ENCODE peak calls at places on chromosomes 6 and 20, in four cellular contexts. One of them, this sample, is unnamed.

GRCh38 chr20:37776049-37776448 is 82.2 kb downstream of the CTNNBL1 start:
- DNase-seq in GM12891: no peak
- DNase-seq in GM12878: no peak
- DNase-seq in K562: no peak
- DNase-seq in this sample: no peak

GRCh38 chr6:106163446-106163965 is 77.4 kb downstream of the PRDM1 start:
- DNase-seq in GM12891: no peak
- DNase-seq in GM12878: peak
- DNase-seq in K562: no peak
- DNase-seq in this sample: peak

GRCh38 chr6:125444234-125444949 is 142.6 kb upstream of the HDDC2 start:
- DNase-seq in GM12891: no peak
- DNase-seq in GM12878: no peak
- DNase-seq in K562: no peak
- DNase-seq in this sample: no peak

GRCh38 chr6:52609968-52610367 is 33.1 kb upstream of the TRAM2 start:
- DNase-seq in GM12891: no peak
- DNase-seq in GM12878: no peak
- DNase-seq in K562: no peak
- DNase-seq in this sample: no peak

GRCh38 chr6:69802995-69803394 is 6.2 kb upstream of the LMBRD1 start:
- DNase-seq in GM12891: no peak
- DNase-seq in GM12878: no peak
- DNase-seq in K562: no peak
- DNase-seq in this sample: no peak

GRCh38 chr20:10511507-10512231 is 76.6 kb downstream of the SLX4IP start:
- DNase-seq in GM12891: peak
- DNase-seq in GM12878: peak
- DNase-seq in K562: peak
- DNase-seq in this sample: peak

GRCh38 chr6:109397020-109397419 is 14.8 kb upstream of the CD164 start:
- DNase-seq in GM12891: no peak
- DNase-seq in GM12878: no peak
- DNase-seq in K562: no peak
- DNase-seq in this sample: peak

GRCh38 chr6:73309784-73310502 is 44.1 kb downstream of the DPPA5 start:
- DNase-seq in GM12891: peak
- DNase-seq in GM12878: no peak
- DNase-seq in K562: peak
- DNase-seq in this sample: peak

GRCh38 chr6:21098744-21099143 is 494.8 kb upstream of the SOX4 start:
- DNase-seq in GM12891: no peak
- DNase-seq in GM12878: no peak
- DNase-seq in K562: no peak
- DNase-seq in this sample: no peak

GRCh38 chr6:42199106-42199981 is 4.6 kb upstream of the GUCA1B start:
- DNase-seq in GM12891: no peak
- DNase-seq in GM12878: no peak
- DNase-seq in K562: peak
- DNase-seq in this sample: no peak

GRCh38 chr6:16236648-16237199 is 1.7 kb upstream of the GMPR start:
- DNase-seq in GM12891: no peak
- DNase-seq in GM12878: peak
- DNase-seq in K562: peak
- DNase-seq in this sample: no peak

GRCh38 chr6:2940010-2940850 is 31.1 kb downstream of the SERPINB6 start:
- DNase-seq in GM12891: peak
- DNase-seq in GM12878: peak
- DNase-seq in K562: no peak
- DNase-seq in this sample: peak

GRCh38 chr6:39804666-39805065 is 12.5 kb downstream of the DAAM2 start:
- DNase-seq in GM12891: no peak
- DNase-seq in GM12878: no peak
- DNase-seq in K562: no peak
- DNase-seq in this sample: no peak

DNA sequence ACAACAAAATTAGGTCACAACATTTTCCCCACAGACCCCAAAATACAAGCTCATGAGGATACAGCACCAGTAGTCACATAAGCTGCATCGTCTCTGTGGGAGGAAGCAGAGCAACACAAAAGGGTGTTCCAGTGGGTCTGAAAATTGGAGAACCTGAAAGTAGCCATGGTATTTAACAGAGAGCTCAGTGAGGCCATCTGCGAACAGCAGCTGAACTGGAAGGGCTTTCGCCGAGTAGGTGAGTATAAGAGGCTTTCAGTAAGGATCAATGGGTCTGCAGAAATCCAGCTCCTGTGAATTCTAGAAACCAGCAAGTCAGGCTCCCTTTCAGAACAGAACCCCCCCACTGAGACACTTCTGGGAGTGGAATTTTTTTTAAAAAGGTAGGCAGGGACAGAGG is 120.0 kb upstream of the RREB1 start:
- DNase-seq in GM12891: no peak
- DNase-seq in GM12878: no peak
- DNase-seq in K562: no peak
- DNase-seq in this sample: no peak
- TF ChIP-seq SPI1 in GM12891: no peak
- TF ChIP-seq SPI1 in GM12878: no peak
- TF ChIP-seq SPI1 in K562: no peak
- TF ChIP-seq SPI1 in this sample: no peak

DNA sequence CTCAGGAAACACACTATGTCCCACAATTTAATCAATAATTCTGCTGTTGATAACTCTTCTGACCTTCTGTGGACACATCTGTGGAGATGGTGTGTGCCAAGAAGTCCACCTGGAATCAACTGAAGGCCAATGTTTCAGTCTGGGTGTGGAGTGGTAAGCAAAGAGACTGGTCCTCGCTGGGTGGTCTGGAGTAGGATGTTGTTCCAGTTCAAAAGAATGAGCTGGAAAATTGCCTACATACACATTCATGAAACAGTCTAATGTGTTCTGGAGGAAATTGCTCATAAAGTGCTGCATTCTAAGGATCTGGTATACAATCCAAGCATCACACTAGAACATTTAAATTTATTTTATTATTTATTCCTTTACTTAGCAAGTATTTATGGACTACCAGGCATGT is 33.9 kb upstream of the TBX18 start:
- DNase-seq in GM12891: no peak
- DNase-seq in GM12878: no peak
- DNase-seq in K562: no peak
- DNase-seq in this sample: no peak
- TF ChIP-seq SPI1 in GM12891: no peak
- TF ChIP-seq SPI1 in GM12878: no peak
- TF ChIP-seq SPI1 in K562: no peak
- TF ChIP-seq SPI1 in this sample: no peak

GRCh38 chr20:40333591-40333990 is 355.4 kb downstream of the MAFB start:
- DNase-seq in GM12891: no peak
- DNase-seq in GM12878: no peak
- DNase-seq in K562: no peak
- DNase-seq in this sample: no peak

GRCh38 chr20:40336034-40336433 is 353.0 kb downstream of the MAFB start:
- DNase-seq in GM12891: no peak
- DNase-seq in GM12878: no peak
- DNase-seq in K562: no peak
- DNase-seq in this sample: no peak

GRCh38 chr20:40339661-40340449 is 349.2 kb downstream of the MAFB start:
- DNase-seq in GM12891: no peak
- DNase-seq in GM12878: no peak
- DNase-seq in K562: no peak
- DNase-seq in this sample: peak

GRCh38 chr20:40335437-40335836 is 353.6 kb downstream of the MAFB start:
- DNase-seq in GM12891: no peak
- DNase-seq in GM12878: no peak
- DNase-seq in K562: no peak
- DNase-seq in this sample: no peak

DNA sequence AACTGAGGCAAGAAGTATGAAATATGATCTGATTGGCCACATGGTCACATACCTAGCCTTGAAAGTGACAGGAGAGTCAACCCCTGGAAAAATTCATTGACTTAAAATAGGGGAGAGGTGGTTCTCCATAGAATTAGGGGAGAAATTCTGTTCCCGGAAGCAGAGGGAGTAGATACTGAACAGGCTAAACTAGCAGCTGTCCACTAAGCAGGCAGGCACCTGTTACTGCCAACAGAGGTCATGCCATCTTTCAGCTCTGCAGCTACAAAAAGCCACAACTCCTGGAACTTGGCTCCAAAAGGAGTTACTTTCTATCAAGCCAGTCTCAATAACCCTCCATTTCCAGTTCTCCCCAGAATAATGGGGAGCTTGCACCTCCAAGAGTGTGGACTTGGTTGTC is 352.5 kb downstream of the MAFB start:
- DNase-seq in GM12891: no peak
- DNase-seq in GM12878: no peak
- DNase-seq in K562: no peak
- DNase-seq in this sample: no peak
- TF ChIP-seq SPI1 in GM12891: no peak
- TF ChIP-seq SPI1 in GM12878: no peak
- TF ChIP-seq SPI1 in K562: no peak
- TF ChIP-seq SPI1 in this sample: no peak

GRCh38 chr20:50658804-50659380 is 32.5 kb downstream of the RIPOR3 start:
- DNase-seq in GM12891: no peak
- DNase-seq in GM12878: no peak
- DNase-seq in K562: no peak
- DNase-seq in this sample: no peak
- TF ChIP-seq SPI1 in GM12891: no peak
- TF ChIP-seq SPI1 in GM12878: no peak
- TF ChIP-seq SPI1 in K562: no peak
- TF ChIP-seq SPI1 in this sample: no peak

GRCh38 chr20:8153281-8153908 is 21.3 kb downstream of the PLCB1 start:
- DNase-seq in GM12891: no peak
- DNase-seq in GM12878: peak
- DNase-seq in K562: no peak
- DNase-seq in this sample: peak

GRCh38 chr20:8155229-8155628 is 23.2 kb downstream of the PLCB1 start:
- DNase-seq in GM12891: no peak
- DNase-seq in GM12878: no peak
- DNase-seq in K562: no peak
- DNase-seq in this sample: no peak

GRCh38 chr20:8154636-8155035 is 22.6 kb downstream of the PLCB1 start:
- DNase-seq in GM12891: no peak
- DNase-seq in GM12878: no peak
- DNase-seq in K562: no peak
- DNase-seq in this sample: peak

GRCh38 chr20:8155848-8156602 is 24.0 kb downstream of the PLCB1 start:
- DNase-seq in GM12891: no peak
- DNase-seq in GM12878: no peak
- DNase-seq in K562: no peak
- DNase-seq in this sample: no peak

DNA sequence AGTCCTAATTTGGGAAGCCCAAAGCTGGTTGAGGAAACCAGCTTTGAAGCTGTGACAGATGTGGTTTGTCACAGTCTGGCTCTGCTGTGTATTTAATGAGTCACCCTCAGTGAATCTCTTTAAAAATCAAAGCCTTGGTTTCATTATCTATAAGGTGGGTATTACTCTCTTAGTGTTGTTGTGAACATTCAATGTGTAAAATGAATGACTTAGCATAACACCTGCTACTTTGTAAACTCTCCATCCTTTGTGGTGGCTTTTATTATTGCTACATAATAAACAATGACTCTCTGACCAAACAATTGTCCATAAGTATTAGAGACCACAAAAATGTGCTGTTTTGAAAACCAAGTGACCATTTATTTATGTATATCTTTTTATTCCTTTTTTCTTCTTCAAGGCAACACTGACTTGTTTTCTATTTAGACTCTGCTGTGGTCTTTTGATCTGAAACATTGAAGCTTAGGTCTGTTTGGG is 24.6 kb downstream of the PLCB1 start:
- DNase-seq in GM12891: no peak
- DNase-seq in GM12878: peak
- DNase-seq in K562: no peak
- DNase-seq in this sample: no peak
- TF ChIP-seq SPI1 in GM12891: no peak
- TF ChIP-seq SPI1 in GM12878: no peak
- TF ChIP-seq SPI1 in K562: no peak
- TF ChIP-seq SPI1 in this sample: no peak

GRCh38 chr6:140684776-140685550 is 1310.5 kb upstream of the CITED2 start:
- DNase-seq in GM12891: no peak
- DNase-seq in GM12878: no peak
- DNase-seq in K562: no peak
- DNase-seq in this sample: no peak
- TF ChIP-seq SPI1 in GM12891: no peak
- TF ChIP-seq SPI1 in GM12878: no peak
- TF ChIP-seq SPI1 in K562: no peak
- TF ChIP-seq SPI1 in this sample: no peak

DNA sequence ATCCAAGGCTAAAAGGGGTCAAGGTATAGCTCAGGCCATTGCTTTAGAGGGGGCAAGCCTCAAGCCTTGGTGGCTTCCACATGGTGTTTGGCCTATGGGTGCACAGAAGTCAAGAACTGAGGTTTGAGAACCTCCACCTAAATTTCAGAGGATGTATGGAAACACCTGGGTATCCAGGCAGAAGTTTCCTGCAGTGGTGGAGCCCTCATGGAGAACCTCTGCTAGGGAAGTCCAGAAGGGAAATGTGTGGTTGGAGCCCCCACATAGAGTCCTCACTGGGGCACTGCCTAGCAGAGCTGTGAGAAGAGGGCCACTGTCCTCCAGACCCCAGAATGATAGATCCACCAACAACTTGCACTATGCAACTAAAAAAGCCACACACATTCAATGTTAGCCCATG is 678.7 kb upstream of the ADGRB3 start:
- DNase-seq in GM12891: no peak
- DNase-seq in GM12878: no peak
- DNase-seq in K562: no peak
- DNase-seq in this sample: no peak
- TF ChIP-seq SPI1 in GM12891: no peak
- TF ChIP-seq SPI1 in GM12878: no peak
- TF ChIP-seq SPI1 in K562: no peak
- TF ChIP-seq SPI1 in this sample: no peak

DNA sequence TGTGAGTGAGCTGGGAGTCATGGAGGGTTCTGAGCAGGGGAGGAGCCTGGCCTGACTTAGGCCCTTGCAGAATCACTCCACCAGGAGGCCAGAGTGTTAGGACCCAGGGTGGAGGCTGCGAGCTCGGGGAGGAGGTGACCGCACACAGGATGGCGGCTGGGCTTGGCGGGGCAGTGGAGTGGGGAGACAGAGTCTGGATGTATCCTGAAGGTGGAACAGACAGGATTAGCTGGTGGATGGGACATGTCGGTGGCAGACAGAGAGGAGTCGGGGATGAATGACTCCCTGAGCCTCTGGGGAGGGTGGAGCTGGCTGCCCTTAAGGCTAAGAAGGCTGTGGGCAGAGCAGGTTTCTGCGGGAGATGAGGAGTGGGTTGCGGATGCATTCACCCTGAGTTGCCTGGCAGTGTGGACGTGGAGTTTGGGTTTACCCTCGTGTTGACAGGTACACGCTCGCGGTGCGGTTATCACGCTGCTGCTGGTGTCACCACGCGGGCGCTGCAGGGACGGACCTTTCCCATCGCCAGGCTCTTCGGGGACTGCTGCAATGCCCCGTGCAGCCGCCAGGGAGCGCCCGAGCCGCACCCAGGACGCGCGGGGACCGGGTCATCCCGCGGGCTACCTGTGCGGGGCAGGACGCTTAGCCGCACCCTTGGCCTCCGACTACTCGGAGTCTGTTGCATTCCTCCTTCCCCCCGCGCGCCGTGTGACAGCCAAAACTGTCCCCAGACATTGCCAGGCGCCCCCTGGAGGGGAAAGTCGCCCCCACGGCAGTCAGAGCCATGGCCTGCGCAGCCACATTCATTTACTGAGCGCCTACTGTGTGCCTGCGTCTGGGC is 43.0 kb upstream of the PTGIS start:
- DNase-seq in GM12891: peak
- DNase-seq in GM12878: no peak
- DNase-seq in K562: peak
- DNase-seq in this sample: peak
- TF ChIP-seq SPI1 in GM12891: no peak
- TF ChIP-seq SPI1 in GM12878: no peak
- TF ChIP-seq SPI1 in K562: no peak
- TF ChIP-seq SPI1 in this sample: no peak

This sample was measured in HL-60.